ENCODE peak calls at places on chromosome 13, in eight cellular contexts. P is stimulated activated naive B cell treated with anti-CD40 and anti-IgM and Interleukin-4, amounts not matched to agents 10 μg/mL and 1 μg/mL and 100 μg/mL, for 72 hours; V is AG04450; F is CD4-positive, alpha-beta T cell; G is spleen; A is Caki2; D is lower leg skin; R is NCI-H2171. B is an unnamed sample.

GRCh38 chr13:31675521-31675953 is 63.8 kb upstream of the RXFP2 start:
- DNase-seq in G (no peak), P (no peak), A (no peak), F (no peak), D (no peak), V (no peak), R (no peak), B (no peak)

GRCh38 chr13:36858285-36858684 is 39.3 kb downstream of the RFXAP start:
- DNase-seq in F (no peak), A (peak), V (peak), R (peak), D (no peak), P (no peak), G (no peak), B (peak)

GRCh38 chr13:113582841-113583631 is 1.5 kb upstream of the TFDP1 start:
- DNase-seq in A (no peak), V (no peak), P (no peak), F (no peak), G (peak), D (peak), R (no peak), B (no peak)

GRCh38 chr13:93959796-93960533 is 519.5 kb downstream of the DCT start:
- DNase-seq in R (no peak), V (no peak), P (no peak), G (no peak), F (no peak), D (no peak), A (no peak), B (no peak)

GRCh38 chr13:90918551-90918950 is 428.9 kb upstream of the MIR17HG start:
- DNase-seq in V (no peak), G (no peak), D (no peak), F (no peak), A (peak), R (no peak), P (no peak), B (peak)

GRCh38 chr13:67238277-67238859 is 8.2 kb upstream of the PCDH9 start:
- DNase-seq in F (no peak), G (no peak), A (peak), P (no peak), V (no peak), R (no peak), D (no peak), B (peak)

GRCh38 chr13:81377926-81378325 is 1037.0 kb upstream of the SPRY2 start:
- DNase-seq in D (no peak), G (no peak), R (no peak), V (no peak), F (no peak), P (no peak), A (peak), B (no peak)

GRCh38 chr13:40399756-40400155 is 266.7 kb downstream of the FOXO1 start:
- DNase-seq in G (no peak), F (no peak), R (no peak), A (no peak), D (no peak), P (no peak), V (no peak), B (no peak)

GRCh38 chr13:34153428-34154180 is 335.7 kb downstream of the RFC3 start:
- DNase-seq in G (no peak), V (no peak), D (no peak), F (no peak), P (no peak), A (no peak), R (no peak), B (no peak)

GRCh38 chr13:41008349-41008980 is 10.7 kb downstream of the ELF1 start:
- DNase-seq in G (no peak), A (no peak), V (peak), P (no peak), D (no peak), R (no peak), F (no peak), B (no peak)